ENCODE peak calls at places on chromosome 22, in ten cellular contexts. Z, R, L, T, E, Y, W, G, C and V are unnamed samples.

GRCh38 chr22:43733138-43733537 is 79.0 kb downstream of the EFCAB6 start:
- DNase-seq in G (no peak), Y (no peak), T (no peak), L (no peak), W (no peak), C (no peak), R (no peak), E (no peak), Z (no peak), V (no peak)

GRCh38 chr22:40345801-40346177 is 511 bp upstream of the ADSL start:
- DNase-seq in W (no peak), Y (peak; percentile 63), C (no peak), T (no peak), E (peak; percentile 48), G (peak; percentile 36), R (no peak), Z (peak; percentile 55), L (peak; percentile 46), V (no peak)

GRCh38 chr22:26494506-26494905 is 10.8 kb downstream of the SRRD start:
- DNase-seq in G (no peak), Y (no peak), E (no peak), R (no peak), T (no peak), L (no peak), C (no peak), W (no peak), Z (no peak), V (no peak)

GRCh38 chr22:42688241-42688913 is 32.3 kb downstream of the A4GALT start:
- DNase-seq in L (peak; percentile 78), W (peak; percentile 93), Z (no peak), E (peak; percentile 93), Y (peak; percentile 85), G (no peak), T (peak; percentile 73), R (peak; percentile 88), C (no peak), V (peak; percentile 9)

GRCh38 chr22:17846326-17846992 is 72.2 kb upstream of the BID start:
- DNase-seq in E (peak; percentile 31), C (no peak), L (no peak), W (no peak), G (no peak), Z (no peak), R (no peak), Y (no peak), T (no peak), V (no peak)

GRCh38 chr22:47357086-47357485 is 594.6 kb downstream of the TBC1D22A start:
- DNase-seq in T (no peak), E (no peak), Z (no peak), L (no peak), C (no peak), Y (no peak), W (no peak), G (no peak), R (no peak), V (no peak)

GRCh38 chr22:22682807-22683667 is 38.6 kb downstream of the GGTLC2 start:
- DNase-seq in T (no peak), W (peak; percentile 29), Z (no peak), C (no peak), Y (peak; percentile 14), R (no peak), G (no peak), E (no peak), L (no peak), V (no peak)

GRCh38 chr22:40898850-40899357 is 37.0 kb upstream of the DNAJB7 start:
- DNase-seq in E (no peak), T (no peak), Y (peak; percentile 78), W (peak; percentile 72), L (no peak), G (peak; percentile 67), Z (peak; percentile 16), C (peak; percentile 25), R (no peak), V (no peak)

GRCh38 chr22:32796865-32797573 is 4.5 kb upstream of the TIMP3 start:
- DNase-seq in T (peak; percentile 71), G (peak; percentile 42), L (peak; percentile 77), E (peak; percentile 63), Y (peak; percentile 86), W (peak; percentile 68), C (peak; percentile 73), Z (peak; percentile 31), R (peak; percentile 82), V (peak; percentile 31)

GRCh38 chr22:32218470-32218869 is 13.6 kb upstream of the RFPL2 start:
- DNase-seq in W (no peak), T (no peak), L (no peak), R (no peak), Y (no peak), G (peak; percentile 86), E (no peak), C (no peak), Z (no peak), V (no peak)

GRCh38 chr22:32203181-32204105 is 1.4 kb downstream of the RFPL2 start:
- DNase-seq in R (no peak), T (peak; percentile 19), E (no peak), Y (no peak), G (no peak), L (no peak), Z (no peak), W (no peak), C (no peak), V (no peak)

GRCh38 chr22:49887074-49887471 is 31.2 kb downstream of the ALG12 start:
- DNase-seq in Y (no peak), L (no peak), Z (no peak), E (no peak), G (no peak), R (no peak), T (no peak), C (no peak), W (no peak), V (no peak)

GRCh38 chr22:41447435-41448188 is 1.0 kb upstream of the TOB2 start:
- DNase-seq in E (peak; percentile 77), Z (peak; percentile 54), Y (peak; percentile 77), R (peak; percentile 85), T (peak; percentile 68), L (peak; percentile 77), W (peak; percentile 68), G (peak; percentile 44), C (no peak), V (peak; percentile 61)

GRCh38 chr22:19757140-19757984 is 3.2 kb upstream of the TBX1 start:
- DNase-seq in L (no peak), Z (no peak), W (no peak), Y (no peak), G (no peak), E (no peak), C (no peak), R (no peak), T (no peak), V (no peak)

GRCh38 chr22:46432164-46433068 is 96.9 kb downstream of the TRMU start:
- DNase-seq in T (no peak), E (no peak), R (no peak), Y (no peak), W (no peak), G (no peak), L (no peak), C (no peak), Z (no peak), V (no peak)

GRCh38 chr22:38416621-38417251 is 38.3 kb downstream of the KCNJ4 start:
- DNase-seq in T (no peak), Y (no peak), R (peak; percentile 42), E (peak; percentile 9), L (no peak), G (no peak), W (no peak), C (no peak), Z (no peak), V (no peak)

GRCh38 chr22:46937939-46938338 is 175.5 kb downstream of the TBC1D22A start:
- DNase-seq in G (no peak), R (no peak), C (no peak), W (no peak), Z (no peak), T (no peak), L (no peak), Y (no peak), E (no peak), V (no peak)

GRCh38 chr22:39765029-39765428 is 128.5 kb downstream of the ENTHD1 start:
- DNase-seq in R (no peak), C (no peak), Z (no peak), L (no peak), T (no peak), W (no peak), E (no peak), Y (no peak), G (no peak), V (no peak)